ENCODE peak calls at places on chromosomes 5 and 9, in ten cellular contexts. N is AG20443, S is GM20000, C is spleen, B is fibroblast of lung, Q is gastrocnemius medialis, E is tibial artery, H is lower lobe of right lung, W is natural killer cell, G is NCI-H1092. X is an unnamed sample.
A peak's percentile ranks its signal among the peaks of the same experiment; 100 is the strongest.

GRCh38 chr9:90249094-90249493 is 393.5 kb downstream of the DIRAS2 start:
- DNase-seq in N (no peak), S (no peak), C (no peak), B (no peak), Q (no peak), E (no peak), H (no peak), W (no peak), G (no peak), X (no peak)

GRCh38 chr9:519579-519978 is 304.9 kb downstream of the DOCK8 start:
- DNase-seq in N (no peak), S (no peak), C (no peak), B (no peak), Q (no peak), E (no peak), H (no peak), W (no peak), G (no peak), X (no peak)

GRCh38 chr5:65142511-65143011 is 339.2 kb downstream of the ADAMTS6 start:
- DNase-seq in N (peak; percentile 49), S (no peak), C (no peak), B (peak; percentile 81), Q (no peak), E (no peak), H (no peak), W (no peak), G (no peak), X (no peak)

GRCh38 chr9:97398999-97399758 is 12.7 kb upstream of the TDRD7 start:
- DNase-seq in N (peak; percentile 85), S (peak; percentile 76), C (peak; percentile 92), B (peak; percentile 65), Q (peak; percentile 30), E (no peak), H (peak; percentile 86), W (peak; percentile 70), G (peak; percentile 9), X (peak; percentile 78)

GRCh38 chr5:80093796-80094195 is 58.6 kb downstream of the THBS4 start:
- DNase-seq in N (no peak), S (no peak), C (no peak), B (no peak), Q (no peak), E (no peak), H (no peak), W (no peak), G (no peak), X (no peak)

GRCh38 chr9:136273244-136273865 is 27.7 kb upstream of the QSOX2 start:
- DNase-seq in N (no peak), S (no peak), C (no peak), B (no peak), Q (no peak), E (no peak), H (no peak), W (no peak), G (no peak), X (no peak)

GRCh38 chr9:127838375-127839078 is 15.9 kb downstream of the ENG start:
- DNase-seq in N (peak; percentile 94), S (no peak), C (peak; percentile 87), B (peak; percentile 95), Q (peak; percentile 56), E (peak; percentile 90), H (peak; percentile 82), W (no peak), G (no peak), X (no peak)

GRCh38 chr9:124284237-124284831 is 26.6 kb downstream of the NEK6 start:
- DNase-seq in N (no peak), S (no peak), C (no peak), B (peak; percentile 66), Q (no peak), E (no peak), H (peak; percentile 66), W (no peak), G (no peak), X (no peak)

GRCh38 chr9:91795500-91796241 is 154.4 kb downstream of the ROR2 start:
- DNase-seq in N (no peak), S (no peak), C (no peak), B (peak; percentile 9), Q (no peak), E (no peak), H (no peak), W (no peak), G (no peak), X (no peak)

GRCh38 chr5:58477760-58478159 is 13.5 kb upstream of the GAPT start:
- DNase-seq in N (no peak), S (no peak), C (no peak), B (no peak), Q (no peak), E (no peak), H (no peak), W (no peak), G (no peak), X (no peak)

GRCh38 chr5:132090107-132090506 is 16.5 kb downstream of the CSF2 start:
- DNase-seq in N (peak; percentile 64), S (no peak), C (no peak), B (peak; percentile 93), Q (no peak), E (no peak), H (no peak), W (no peak), G (no peak), X (no peak)

GRCh38 chr5:10600629-10601245 is 36.9 kb downstream of the ANKRD33B start:
- DNase-seq in N (no peak), S (no peak), C (no peak), B (peak; percentile 16), Q (peak; percentile 71), E (no peak), H (no peak), W (no peak), G (no peak), X (no peak)

GRCh38 chr9:16720386-16720785 is 150.1 kb downstream of the BNC2 start:
- DNase-seq in N (no peak), S (no peak), C (no peak), B (peak; percentile 47), Q (no peak), E (no peak), H (no peak), W (no peak), G (no peak), X (no peak)

GRCh38 chr5:157324237-157324636 is 58.3 kb downstream of the CYFIP2 start:
- DNase-seq in N (peak; percentile 48), S (no peak), C (no peak), B (no peak), Q (no peak), E (no peak), H (no peak), W (no peak), G (no peak), X (no peak)

GRCh38 chr9:122219856-122220672 is 8.7 kb downstream of the LHX6 start:
- DNase-seq in N (peak; percentile 47), S (no peak), C (no peak), B (no peak), Q (no peak), E (no peak), H (no peak), W (no peak), G (no peak), X (no peak)

GRCh38 chr5:72244862-72245371 is 75.1 kb downstream of the MRPS27 start:
- DNase-seq in N (peak; percentile 45), S (peak; percentile 16), C (no peak), B (peak; percentile 62), Q (no peak), E (no peak), H (no peak), W (no peak), G (no peak), X (no peak)

GRCh38 chr9:97072285-97072770 is 33.4 kb upstream of the CTSV start:
- DNase-seq in N (no peak), S (no peak), C (no peak), B (no peak), Q (no peak), E (no peak), H (no peak), W (no peak), G (no peak), X (no peak)

GRCh38 chr5:181207214-181207959 is 2.4 kb upstream of the TRIM7 start:
- DNase-seq in N (peak; percentile 69), S (peak; percentile 63), C (peak; percentile 85), B (peak; percentile 91), Q (peak; percentile 65), E (peak; percentile 90), H (peak; percentile 75), W (peak; percentile 66), G (no peak), X (no peak)

GRCh38 chr9:77556396-77556795 is 91.7 kb downstream of the GNA14 start:
- DNase-seq in N (peak; percentile 30), S (no peak), C (no peak), B (peak; percentile 40), Q (no peak), E (no peak), H (no peak), W (no peak), G (no peak), X (no peak)

GRCh38 chr9:96686638-96687335 is 31.7 kb upstream of the PRXL2C start:
- DNase-seq in N (peak; percentile 96), S (peak; percentile 65), C (peak; percentile 93), B (peak; percentile 80), Q (peak; percentile 77), E (peak; percentile 91), H (peak; percentile 90), W (peak; percentile 70), G (peak; percentile 40), X (peak; percentile 55)

GRCh38 chr5:14574124-14574523 is 7.5 kb upstream of the OTULINL start:
- DNase-seq in N (no peak), S (no peak), C (no peak), B (no peak), Q (no peak), E (no peak), H (no peak), W (no peak), G (no peak), X (no peak)

GRCh38 chr5:138212828-138213160 is 329 bp downstream of the CDC23 start:
- DNase-seq in N (peak; percentile 16), S (no peak), C (no peak), B (no peak), Q (peak; percentile 11), E (no peak), H (no peak), W (no peak), G (no peak), X (no peak)

GRCh38 chr9:93576296-93577044 is at the start of gene PHF2:
- DNase-seq in N (peak; percentile 73), S (peak; percentile 87), C (peak; percentile 89), B (no peak), Q (no peak), E (peak; percentile 42), H (peak; percentile 64), W (peak; percentile 25), G (no peak), X (no peak)

GRCh38 chr5:135126688-135127603 is 92.9 kb upstream of the PITX1 start:
- DNase-seq in N (no peak), S (no peak), C (peak; percentile 49), B (no peak), Q (no peak), E (no peak), H (no peak), W (no peak), G (peak; percentile 70), X (no peak)

GRCh38 chr5:168303398-168304020 is 12.1 kb downstream of the WWC1 start:
- DNase-seq in N (no peak), S (no peak), C (peak; percentile 27), B (no peak), Q (no peak), E (no peak), H (no peak), W (no peak), G (no peak), X (no peak)

GRCh38 chr5:116573617-116574431 is 799 bp downstream of the SEMA6A start:
- DNase-seq in N (peak; percentile 28), S (peak; percentile 45), C (peak; percentile 76), B (peak; percentile 8), Q (no peak), E (peak; percentile 62), H (peak; percentile 47), W (no peak), G (no peak), X (peak; percentile 33)

GRCh38 chr5:178364326-178364675 is 131.7 kb upstream of the PHYKPL start:
- DNase-seq in N (no peak), S (no peak), C (peak; percentile 30), B (no peak), Q (no peak), E (no peak), H (no peak), W (no peak), G (no peak), X (no peak)

GRCh38 chr9:2621678-2622360 is at the start of gene VLDLR:
- DNase-seq in N (peak; percentile 45), S (peak; percentile 70), C (peak; percentile 79), B (peak; percentile 20), Q (peak; percentile 40), E (peak; percentile 74), H (peak; percentile 57), W (peak; percentile 26), G (peak; percentile 64), X (peak; percentile 34)